ENCODE peak calls at places on chromosomes 2 and 18, in five cellular contexts. F is bronchial epithelial cell, E is colonic mucosa, W is hepatocyte, S is adrenal gland. T is an unnamed sample.

GRCh38 chr2:26957524-26957923 is 12.9 kb upstream of the MAPRE3 start:
- DNase-seq in F (no peak), E (no peak), W (no peak), S (no peak), T (no peak)

GRCh38 chr2:203361922-203362321 is 33.7 kb downstream of the ABI2 start:
- DNase-seq in F (no peak), E (no peak), W (no peak), S (no peak), T (no peak)

GRCh38 chr2:74405994-74406583 is 15.3 kb downstream of the C2orf81 start:
- DNase-seq in F (peak; percentile 83), E (no peak), W (no peak), S (no peak), T (no peak)

GRCh38 chr2:230425377-230425776 is 9.4 kb downstream of the SP100 start:
- DNase-seq in F (no peak), E (no peak), W (no peak), S (no peak), T (no peak)

GRCh38 chr2:71578665-71579371 is 125.5 kb downstream of the DYSF start:
- DNase-seq in F (no peak), E (no peak), W (no peak), S (peak; percentile 53), T (no peak)

GRCh38 chr18:58544616-58545337 is 84.1 kb downstream of the ALPK2 start:
- DNase-seq in F (no peak), E (no peak), W (no peak), S (no peak), T (no peak)

GRCh38 chr18:41146301-41146700 is 808.7 kb upstream of the PIK3C3 start:
- DNase-seq in F (no peak), E (no peak), W (no peak), S (no peak), T (no peak)

GRCh38 chr2:171522057-171522803 is at the start of gene CYBRD1:
- DNase-seq in F (peak; percentile 22), E (peak; percentile 81), W (peak; percentile 80), S (peak; percentile 88), T (peak; percentile 96)

GRCh38 chr2:120908314-120908975 is 172.8 kb downstream of the GLI2 start:
- DNase-seq in F (no peak), E (no peak), W (no peak), S (no peak), T (peak; percentile 49)

GRCh38 chr2:230575640-230576324 is 136.9 kb upstream of the CAB39 start:
- DNase-seq in F (no peak), E (no peak), W (no peak), S (no peak), T (no peak)

GRCh38 chr18:36734589-36734988 is 94.2 kb downstream of the TPGS2 start:
- DNase-seq in F (no peak), E (no peak), W (no peak), S (peak; percentile 92), T (no peak)

GRCh38 chr2:75241696-75242095 is 42.4 kb upstream of the TACR1 start:
- DNase-seq in F (peak; percentile 25), E (no peak), W (no peak), S (no peak), T (no peak)

GRCh38 chr2:23584054-23584745 is 199.2 kb downstream of the KLHL29 start:
- DNase-seq in F (no peak), E (no peak), W (no peak), S (no peak), T (peak; percentile 67)

GRCh38 chr2:212177724-212178123 is 360.9 kb downstream of the ERBB4 start:
- DNase-seq in F (peak; percentile 23), E (no peak), W (no peak), S (no peak), T (no peak)

GRCh38 chr2:138829326-138829725 is 49.1 kb upstream of the NXPH2 start:
- DNase-seq in F (peak; percentile 22), E (no peak), W (peak; percentile 73), S (peak; percentile 56), T (no peak)

GRCh38 chr2:238640486-238640885 is 207.4 kb upstream of the TWIST2 start:
- DNase-seq in F (no peak), E (no peak), W (no peak), S (no peak), T (no peak)

GRCh38 chr2:106269591-106270291 is 75.6 kb upstream of the UXS1 start:
- DNase-seq in F (peak; percentile 65), E (peak; percentile 86), W (no peak), S (no peak), T (no peak)

GRCh38 chr2:227853765-227854271 is 17.6 kb upstream of the DAW1 start:
- DNase-seq in F (peak; percentile 56), E (no peak), W (no peak), S (no peak), T (no peak)

GRCh38 chr2:240135706-240136012 is 446 bp downstream of the COPS9 start:
- DNase-seq in F (no peak), E (no peak), W (no peak), S (no peak), T (peak; percentile 74)

GRCh38 chr2:218798767-218799504 is 17.0 kb downstream of the CYP27A1 start:
- DNase-seq in F (no peak), E (no peak), W (peak; percentile 28), S (no peak), T (no peak)

GRCh38 chr2:156955701-156956100 is 301.8 kb upstream of the GALNT5 start:
- DNase-seq in F (peak; percentile 83), E (no peak), W (no peak), S (no peak), T (no peak)

GRCh38 chr2:38778686-38779082 is 674 bp downstream of the GEMIN6 start:
- DNase-seq in F (no peak), E (no peak), W (no peak), S (no peak), T (no peak)

GRCh38 chr2:216017365-216017764 is 4.0 kb upstream of the MREG start:
- DNase-seq in F (peak; percentile 76), E (no peak), W (no peak), S (peak; percentile 72), T (no peak)

GRCh38 chr2:119240311-119241204 is 16.9 kb downstream of the STEAP3 start:
- DNase-seq in F (peak; percentile 84), E (peak; percentile 65), W (peak; percentile 66), S (peak; percentile 87), T (no peak)

GRCh38 chr2:191366199-191366598 is 121.0 kb downstream of the MYO1B start:
- DNase-seq in F (no peak), E (no peak), W (no peak), S (no peak), T (no peak)

GRCh38 chr2:31222086-31222485 is 4.8 kb upstream of the CAPN14 start:
- DNase-seq in F (no peak), E (no peak), W (no peak), S (no peak), T (no peak)

GRCh38 chr2:3500326-3500899 is 18.9 kb downstream of the ADI1 start:
- DNase-seq in F (no peak), E (no peak), W (no peak), S (peak; percentile 46), T (no peak)

GRCh38 chr2:215664847-215665525 is 229.1 kb upstream of the FN1 start:
- DNase-seq in F (peak; percentile 97), E (no peak), W (peak; percentile 44), S (no peak), T (no peak)

GRCh38 chr2:30664761-30665358 is 142.4 kb downstream of the CAPN13 start:
- DNase-seq in F (peak; percentile 94), E (no peak), W (peak; percentile 59), S (no peak), T (no peak)

GRCh38 chr2:18369750-18370149 is 190.7 kb downstream of the RDH14 start:
- DNase-seq in F (peak; percentile 63), E (no peak), W (no peak), S (no peak), T (no peak)

GRCh38 chr2:150143087-150143536 is 344.4 kb downstream of the RND3 start:
- DNase-seq in F (peak; percentile 90), E (no peak), W (no peak), S (no peak), T (no peak)

GRCh38 chr18:73785276-73785675 is 362.4 kb downstream of the FBXO15 start:
- DNase-seq in F (peak; percentile 18), E (no peak), W (no peak), S (no peak), T (no peak)

GRCh38 chr2:45607701-45608100 is 3.4 kb downstream of the SRBD1 start:
- DNase-seq in F (no peak), E (no peak), W (peak; percentile 19), S (no peak), T (no peak)
- TF ChIP-seq CTCF in F (peak; percentile 59), E (peak; percentile 14), W (peak; percentile 41), S (no peak), T (peak; percentile 75)

DNA sequence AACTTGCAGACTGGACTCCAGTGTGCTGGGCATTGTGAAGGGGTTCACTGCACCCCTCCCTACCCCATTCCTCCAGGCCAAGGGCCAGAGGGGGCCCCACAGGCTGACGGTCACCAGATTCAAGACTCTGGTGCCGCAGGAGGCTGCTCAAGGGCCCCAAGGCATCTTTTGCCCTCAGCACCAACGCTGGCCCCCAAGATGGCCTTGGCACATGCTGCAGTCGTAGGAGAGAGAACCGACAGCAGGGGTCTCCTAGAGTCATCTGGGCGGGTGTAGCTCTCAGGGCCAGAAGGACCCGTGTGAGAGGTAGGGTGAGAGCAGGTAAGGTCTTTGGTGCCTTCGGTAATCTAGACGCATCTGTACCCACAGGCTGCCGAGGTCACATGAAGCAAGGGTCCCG is 18.7 kb upstream of the ODC1 start:
- DNase-seq in F (no peak), E (no peak), W (no peak), S (no peak), T (peak; percentile 72)
- TF ChIP-seq CTCF in F (no peak), E (no peak), W (no peak), S (no peak), T (no peak)

DNA sequence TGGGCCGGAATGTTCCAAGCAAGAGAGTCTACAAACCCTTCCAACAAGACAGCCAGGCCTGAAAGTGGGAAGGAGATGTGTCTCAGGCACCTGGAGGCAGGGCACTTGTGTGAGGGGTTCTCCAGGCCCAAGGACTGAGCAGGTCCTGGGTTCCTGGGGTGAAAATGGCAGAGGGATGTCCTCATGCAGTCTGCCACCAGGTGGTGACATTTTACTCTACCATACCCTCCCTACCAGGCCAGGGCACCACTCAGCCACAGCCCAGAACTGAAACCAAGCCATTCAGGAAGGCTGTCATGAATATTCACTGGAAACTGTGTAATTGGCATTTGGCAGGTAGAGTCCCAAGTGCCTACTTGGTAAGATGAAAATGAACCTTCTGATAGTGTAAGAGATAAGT is 185.2 kb downstream of the MYO5B start:
- DNase-seq in F (peak; percentile 48), E (peak; percentile 72), W (peak; percentile 52), S (peak; percentile 67), T (no peak)
- TF ChIP-seq CTCF in F (peak; percentile 69), E (peak; percentile 52), W (peak; percentile 42), S (peak; percentile 36), T (peak; percentile 79)

GRCh38 chr2:84880395-84880644 is 564 bp downstream of the TRABD2A start:
- DNase-seq in F (no peak), E (no peak), W (no peak), S (no peak), T (no peak)
- TF ChIP-seq CTCF in F (no peak), E (no peak), W (no peak), S (no peak), T (no peak)

GRCh38 chr2:196851068-196851467 is 41.9 kb upstream of the C2orf66 start:
- DNase-seq in F (no peak), E (no peak), W (no peak), S (no peak), T (no peak)
- TF ChIP-seq CTCF in F (no peak), E (no peak), W (no peak), S (no peak), T (no peak)

T was measured in chondrocyte.